ENCODE peak calls at places on chromosomes 4 and X, in four cellular contexts. H is GM23248, D is MM.1S, S is GM23338. W is an unnamed sample.
A peak's percentile ranks its signal among the peaks of the same experiment; 100 is the strongest.

GRCh38 chr4:184387351-184387750 is 87.0 kb downstream of the IRF2 start:
- DNase-seq in D (no peak), S (peak; percentile 20), H (no peak), W (no peak)

GRCh38 chr4:10947898-10948297 is 263.3 kb upstream of the CLNK start:
- DNase-seq in S (no peak), D (no peak), H (no peak), W (no peak)

GRCh38 chrX:1355131-1355799 is 18.7 kb downstream of the IL3RA start:
- DNase-seq in D (no peak), H (no peak), S (peak; percentile 48), W (no peak)

GRCh38 chr4:41380758-41381157 is 124.0 kb downstream of the UCHL1 start:
- DNase-seq in D (no peak), H (no peak), S (no peak), W (no peak)

GRCh38 chrX:39907964-39908616 is 189.7 kb downstream of the BCOR start:
- DNase-seq in D (no peak), H (peak; percentile 94), S (no peak), W (peak; percentile 94)

GRCh38 chr4:84070293-84070692 is 428.8 kb downstream of the NKX6-1 start:
- DNase-seq in H (no peak), D (no peak), S (peak; percentile 7), W (no peak)

GRCh38 chr4:182067828-182068227 is 175.4 kb upstream of the TENM3 start:
- DNase-seq in D (no peak), H (no peak), S (no peak), W (no peak)

GRCh38 chrX:63784902-63785692 is at the start of gene ARHGEF9:
- DNase-seq in S (peak; percentile 76), D (no peak), H (peak; percentile 32), W (no peak)

GRCh38 chrX:71252221-71252620 is 1.7 kb downstream of the ZMYM3 start:
- DNase-seq in H (no peak), S (no peak), D (no peak), W (no peak)
- H3K4me3 ChIP-seq in H (no peak overlapping the region), S (peak overlapping the region; percentile 89), D (no peak overlapping the region), W (peak overlapping the region; percentile 99)

GRCh38 chrX:134173541-134174272 is 63.3 kb upstream of the CCDC160 start:
- DNase-seq in H (no peak), D (no peak), S (peak; percentile 79), W (no peak)
- TF ChIP-seq EZH2 in H (no peak), D (no peak), S (no peak), W (peak; percentile 89)

DNA sequence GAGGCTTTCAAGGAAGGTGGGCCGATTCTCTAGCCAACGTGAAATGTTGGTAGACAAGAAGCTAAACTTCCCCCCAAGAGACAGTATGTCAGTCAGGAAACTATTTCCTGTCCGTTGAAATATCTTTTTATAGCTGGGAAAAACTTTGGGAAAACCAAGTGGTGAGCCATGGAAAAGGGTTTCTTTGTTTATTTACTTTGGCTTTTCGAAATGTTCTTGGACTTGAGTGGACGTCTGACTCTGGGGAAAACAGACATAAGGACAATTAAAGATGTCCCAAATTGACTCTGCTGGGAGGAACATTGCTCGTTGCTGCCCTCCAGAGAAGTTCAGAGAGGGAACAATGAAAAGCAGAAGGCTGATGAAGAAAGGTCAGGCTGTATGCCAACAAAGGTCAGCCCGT is 295.4 kb downstream of the RAPGEF2 start:
- DNase-seq in H (peak; percentile 22), S (no peak), D (no peak), W (no peak)
- H3K9me2 ChIP-seq in H (no peaks in the 10 kb centered on the region), S (no peaks in the 10 kb centered on the region), D (no peaks in the 10 kb centered on the region), W (no peaks in the 10 kb centered on the region)

GRCh38 chrX:111088628-111089027 is 7.4 kb upstream of the PAK3 start:
- DNase-seq in H (no peak), S (no peak), D (no peak), W (no peak)

GRCh38 chrX:111090458-111090857 is 5.5 kb upstream of the PAK3 start:
- DNase-seq in D (no peak), S (no peak), H (no peak), W (no peak)

GRCh38 chrX:111083101-111083500 is 12.9 kb upstream of the PAK3 start:
- DNase-seq in H (no peak), D (no peak), S (no peak), W (no peak)

GRCh38 chrX:111086521-111087127 is 9.4 kb upstream of the PAK3 start:
- DNase-seq in S (peak; percentile 56), D (no peak), H (no peak), W (no peak)
- H3K4me3 ChIP-seq in S (peak overlapping the region; percentile 36), D (no peak overlapping the region), H (no peak overlapping the region), W (no peak overlapping the region)

GRCh38 chrX:131084145-131084544 is 26.0 kb downstream of the ARHGAP36 start:
- DNase-seq in D (no peak), S (no peak), H (no peak), W (no peak)

GRCh38 chrX:131083510-131084142 is 25.5 kb downstream of the ARHGAP36 start:
- DNase-seq in H (no peak), S (peak; percentile 28), D (no peak), W (no peak)

GRCh38 chrX:131081772-131082755 is 23.9 kb downstream of the ARHGAP36 start:
- DNase-seq in S (peak; percentile 53), H (no peak), D (no peak), W (no peak)
- TF ChIP-seq EZH2 in S (peak; percentile 63), H (no peak), D (no peak), W (no peak)

GRCh38 chr4:76955187-76955586 is 5.6 kb downstream of the SEPTIN11 start:
- DNase-seq in H (peak; percentile 76), S (no peak), D (no peak), W (no peak)
- H3K9me2 ChIP-seq in H (no peaks in the 10 kb centered on the region), S (no peaks in the 10 kb centered on the region), D (no peaks in the 10 kb centered on the region), W (no peaks in the 10 kb centered on the region)

DNA sequence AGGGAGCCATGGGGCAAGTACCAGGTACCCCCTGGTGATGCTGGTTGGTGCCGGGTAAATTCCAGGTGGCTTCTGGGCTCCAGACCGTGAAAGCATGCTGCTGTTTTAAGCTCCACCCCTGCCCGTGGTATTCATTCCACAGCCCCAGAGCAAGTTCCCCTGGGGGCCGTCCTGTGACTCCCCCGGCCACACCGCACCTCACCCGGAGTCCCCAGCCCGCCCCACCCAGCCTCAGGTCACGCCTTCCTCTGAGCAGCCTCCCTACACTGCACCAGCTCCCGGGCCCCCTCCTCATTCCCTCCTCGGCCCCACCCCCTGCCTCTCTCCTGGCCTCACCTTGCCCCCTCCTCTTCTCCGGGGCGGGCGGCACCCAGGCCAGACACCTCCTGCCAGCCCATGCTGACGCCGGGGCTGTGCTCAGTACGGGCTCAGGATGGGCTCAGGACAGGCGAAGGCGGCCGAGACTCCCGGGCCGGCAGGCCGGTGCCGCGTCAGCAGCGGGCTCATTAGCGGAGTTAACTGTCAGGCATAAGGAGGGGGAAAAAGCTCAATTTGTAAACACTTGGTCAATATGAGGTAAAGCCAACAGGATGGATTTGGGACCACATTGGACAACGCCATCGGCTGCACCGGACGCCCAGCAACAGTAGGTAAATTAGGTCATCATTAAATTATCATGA is 127.4 kb downstream of the FAM53A start:
- DNase-seq in D (no peak), S (peak; percentile 33), H (peak; percentile 22), W (no peak)
- H3K4me3 ChIP-seq in D (no peak overlapping the region), S (no peak overlapping the region), H (no peak overlapping the region), W (no peak overlapping the region)

DNA sequence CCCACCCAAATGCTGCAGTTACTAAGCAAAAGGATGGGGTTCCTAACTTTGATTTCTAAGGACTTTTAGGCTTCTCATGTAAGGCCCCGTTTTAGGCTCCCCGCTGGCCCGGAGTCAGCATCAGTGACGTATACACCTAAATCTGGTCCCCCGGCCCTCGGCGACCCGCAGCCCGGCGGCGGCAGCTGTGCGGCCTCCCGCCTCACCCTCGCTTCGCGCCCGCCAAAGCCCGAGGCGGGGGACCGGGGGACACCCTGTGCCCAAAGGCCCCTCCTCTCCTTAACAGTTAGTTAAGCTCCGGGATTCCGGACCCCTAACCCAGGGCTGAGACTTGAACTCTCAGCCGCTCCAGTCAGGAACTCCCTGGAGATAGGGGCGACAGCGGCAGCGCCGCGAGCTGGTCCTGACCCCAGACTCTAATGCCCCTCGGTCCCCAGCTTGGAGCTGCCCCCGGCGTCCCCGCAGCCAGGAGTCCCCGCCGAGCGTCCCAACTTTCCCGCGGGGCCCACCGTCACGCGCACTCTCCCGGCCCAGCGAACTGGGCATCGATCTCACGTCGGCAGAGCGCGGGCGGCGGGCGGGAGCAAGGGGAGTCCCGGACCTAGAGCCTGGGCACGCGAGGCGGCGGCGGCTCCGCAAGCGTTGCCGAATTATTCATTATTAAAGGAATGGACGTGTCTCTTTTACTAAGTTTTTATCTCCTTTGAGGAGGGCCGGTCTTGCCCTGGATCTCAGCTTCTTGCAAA is 1.5 kb upstream of the NR3C2 start:
- DNase-seq in H (peak; percentile 53), S (peak; percentile 28), D (peak; percentile 36), W (peak; percentile 5)
- TF ChIP-seq EZH2 in H (peak; percentile 83), S (peak; percentile 25), D (no peak), W (no peak)